ENCODE peak calls at places on chromosomes 11 and 22, in six cellular contexts. T is nucleus accumbens, M is mucosa of descending colon, U is HFFc6, D is fibroblast of lung, E is progenitor cell of endocrine pancreas. A is an unnamed sample.

GRCh38 chr11:65301491-65302329 is 13.0 kb upstream of the CDC42EP2 start:
- DNase-seq in M (no peak), D (no peak), U (no peak), T (peak), E (peak), A (no peak)

GRCh38 chr11:115643491-115643995 is 139.3 kb upstream of the CADM1 start:
- DNase-seq in U (no peak), D (no peak), M (no peak), T (no peak), E (no peak), A (no peak)

GRCh38 chr11:8258771-8259170 is 4.9 kb downstream of the LMO1 start:
- DNase-seq in M (no peak), U (peak), E (no peak), D (peak), T (no peak), A (no peak)

GRCh38 chr22:45083659-45084305 is 74.0 kb upstream of the PHF21B start:
- DNase-seq in M (no peak), E (no peak), T (no peak), D (peak), U (peak), A (no peak)

GRCh38 chr11:65496304-65497140 is 2.3 kb upstream of the MALAT1 start:
- DNase-seq in T (no peak), E (no peak), U (peak), M (no peak), D (peak), A (peak)

GRCh38 chr11:35491231-35491871 is 34.1 kb downstream of the PAMR1 start:
- DNase-seq in E (no peak), U (peak), M (no peak), T (no peak), D (peak), A (no peak)

GRCh38 chr11:48172818-48173609 is 43.6 kb upstream of the OR4B1 start:
- DNase-seq in U (peak), T (no peak), D (peak), M (peak), E (peak), A (peak)

GRCh38 chr11:59754859-59755700 is at the start of gene STX3:
- DNase-seq in M (peak), D (peak), U (peak), T (no peak), E (peak), A (peak)

GRCh38 chr11:64019106-64020031 is 16.4 kb upstream of the FLRT1 start:
- DNase-seq in T (no peak), D (no peak), M (no peak), E (no peak), U (no peak), A (no peak)